ENCODE peak calls at places on chromosomes 1 and 21, in ten cellular contexts. V, H, E, D, G, Q, Z, S, K and N are unnamed samples.

GRCh38 chr1:109193653-109194590 is 19.8 kb upstream of the SARS1 start:
- DNase-seq in Q (no peak), S (no peak), E (no peak), K (peak; percentile 19), V (no peak), G (no peak), H (no peak), Z (peak; percentile 21), D (peak; percentile 67), N (no peak)

GRCh38 chr1:37393173-37393572 is 81.2 kb upstream of the ZC3H12A start:
- DNase-seq in H (no peak), G (no peak), Q (no peak), S (no peak), K (no peak), Z (no peak), V (no peak), D (no peak), E (no peak), N (no peak)

GRCh38 chr1:162070094-162070748 is 730 bp downstream of the NOS1AP start:
- DNase-seq in Q (peak; percentile 11), H (peak; percentile 62), E (no peak), Z (no peak), V (peak; percentile 88), G (no peak), S (no peak), D (peak; percentile 66), K (no peak), N (no peak)

GRCh38 chr1:241482761-241483250 is 36.7 kb downstream of the FH start:
- DNase-seq in H (no peak), K (peak; percentile 64), Z (no peak), S (no peak), G (no peak), D (no peak), V (no peak), E (peak; percentile 75), Q (no peak), N (no peak)

GRCh38 chr1:31228986-31229385 is 10.7 kb downstream of the NKAIN1 start:
- DNase-seq in Z (no peak), E (no peak), S (no peak), G (no peak), D (no peak), K (no peak), H (no peak), Q (no peak), V (no peak), N (no peak)

GRCh38 chr1:229383961-229384360 is 41.1 kb upstream of the CCSAP start:
- DNase-seq in K (no peak), V (no peak), E (no peak), Q (no peak), H (no peak), G (no peak), D (no peak), S (no peak), Z (no peak), N (no peak)

GRCh38 chr21:37916795-37917142 is 512 bp upstream of the KCNJ6 start:
- DNase-seq in E (no peak), G (no peak), V (no peak), H (no peak), Z (no peak), S (no peak), Q (no peak), K (no peak), D (no peak), N (no peak)

GRCh38 chr1:17834561-17835100 is 79.5 kb downstream of the ACTL8 start:
- DNase-seq in S (no peak), G (no peak), Z (no peak), K (no peak), V (no peak), E (no peak), D (no peak), Q (no peak), H (no peak), N (no peak)

GRCh38 chr1:204110894-204111633 is 38.1 kb downstream of the SOX13 start:
- DNase-seq in K (no peak), V (no peak), Z (no peak), Q (no peak), E (no peak), D (no peak), G (no peak), S (no peak), H (no peak), N (no peak)

GRCh38 chr1:51543877-51544276 is 24.8 kb upstream of the EPS15 start:
- DNase-seq in K (no peak), Z (no peak), S (no peak), D (no peak), E (no peak), H (no peak), G (no peak), Q (no peak), V (no peak), N (no peak)

GRCh38 chr1:25645641-25646400 is 29.2 kb downstream of the MAN1C1 start:
- DNase-seq in H (no peak), V (peak; percentile 39), Z (no peak), D (no peak), S (no peak), K (no peak), Q (no peak), E (no peak), G (no peak), N (no peak)

GRCh38 chr1:206895320-206895719 is 1.9 kb upstream of the IL24 start:
- DNase-seq in H (no peak), G (no peak), S (no peak), Q (no peak), K (no peak), Z (no peak), V (no peak), E (no peak), D (no peak), N (no peak)

DNA sequence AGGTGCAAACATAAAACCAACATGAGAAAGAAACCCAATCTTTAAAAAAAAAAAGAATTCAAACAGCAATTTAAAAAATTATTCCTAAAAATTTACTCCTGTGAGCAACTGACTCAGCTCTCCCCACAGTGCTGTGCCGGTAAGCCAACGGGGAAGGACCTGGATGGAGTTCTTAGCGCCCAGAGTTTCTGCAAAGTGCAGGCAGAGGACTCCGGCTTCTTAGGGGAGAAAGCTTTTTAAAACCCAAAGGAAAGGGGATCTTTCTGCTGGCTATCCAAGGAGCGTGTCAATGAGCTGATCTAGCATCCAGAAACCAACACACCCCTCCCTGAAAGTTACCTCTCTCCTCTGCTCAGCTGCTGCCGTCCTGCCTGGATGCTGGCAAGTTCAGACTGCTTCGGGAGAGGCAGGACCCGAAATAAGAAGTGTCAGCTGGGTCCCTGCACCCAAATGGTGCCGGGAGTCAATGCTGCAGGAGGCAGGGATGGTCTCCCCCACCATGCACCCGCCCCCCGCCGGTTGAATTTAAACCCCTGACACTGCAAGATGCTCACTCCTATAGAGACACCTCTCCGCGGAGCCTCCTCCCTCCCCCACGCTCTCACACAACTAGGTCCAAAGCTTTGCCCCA is 32.2 kb upstream of the H6PD start:
- DNase-seq in Z (no peak), E (no peak), V (no peak), Q (no peak), G (no peak), S (no peak), K (no peak), H (no peak), D (no peak), N (no peak)
- H3K27ac ChIP-seq in Z (no peak overlapping the region), E (no peak overlapping the region), V (no peak overlapping the region), Q (no peak overlapping the region), G (no peak overlapping the region), S (no peak overlapping the region), K (no peak overlapping the region), H (no peak overlapping the region), D (no peak overlapping the region), N (no peak overlapping the region)

GRCh38 chr1:1091344-1092148 is 17.4 kb upstream of the RNF223 start:
- DNase-seq in Z (no peak), K (no peak), D (peak; percentile 6), H (no peak), S (no peak), E (no peak), Q (no peak), G (peak; percentile 16), V (no peak), N (no peak)

GRCh38 chr1:1090424-1091343 is 16.6 kb upstream of the RNF223 start:
- DNase-seq in Q (peak; percentile 8), V (no peak), H (no peak), K (no peak), D (peak; percentile 7), G (peak; percentile 15), Z (no peak), E (no peak), S (no peak), N (no peak)

GRCh38 chr1:1088036-1088800 is 14.1 kb upstream of the RNF223 start:
- DNase-seq in S (no peak), V (no peak), H (no peak), G (no peak), E (no peak), K (no peak), Q (peak; percentile 5), D (peak; percentile 7), Z (no peak), N (no peak)

GRCh38 chr1:1088801-1089680 is 14.9 kb upstream of the RNF223 start:
- DNase-seq in Q (no peak), S (no peak), K (no peak), V (no peak), Z (no peak), G (no peak), D (peak; percentile 5), H (no peak), E (no peak), N (no peak)

DNA sequence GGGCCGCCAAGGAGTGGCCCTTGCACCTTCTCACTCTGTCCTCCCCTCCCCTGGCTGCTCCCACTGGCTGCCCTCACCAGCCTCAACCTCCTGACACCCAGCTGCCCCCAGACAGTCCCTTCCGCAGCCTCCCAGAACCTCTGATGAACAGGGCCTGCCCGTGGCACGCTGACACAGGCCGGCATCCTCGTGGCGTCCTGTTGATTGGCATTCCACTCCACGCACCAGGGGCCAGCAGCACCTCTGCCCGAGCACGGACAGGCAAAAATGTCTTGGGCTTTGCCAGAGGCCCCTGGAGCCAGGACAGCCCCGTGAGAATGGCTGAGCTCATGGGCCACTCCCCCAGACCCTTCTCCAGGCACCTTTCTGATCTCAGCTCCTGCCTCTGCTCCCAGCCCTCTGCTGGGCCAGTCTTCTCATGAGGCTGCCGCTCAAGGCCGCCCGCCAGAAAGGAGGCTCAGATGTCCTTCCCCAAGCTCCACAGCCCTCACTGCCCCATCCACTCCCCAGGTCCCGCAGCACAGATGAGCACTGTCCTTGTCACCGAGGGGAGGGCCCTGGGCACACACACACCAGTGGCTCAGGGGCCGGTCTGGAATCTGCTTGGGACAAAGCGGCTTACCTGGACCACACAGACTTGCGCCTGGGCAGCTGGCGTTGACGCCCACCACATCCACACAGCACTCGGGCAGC is 15.8 kb upstream of the RNF223 start:
- DNase-seq in V (no peak), K (no peak), E (no peak), Z (no peak), G (no peak), S (no peak), H (no peak), Q (peak; percentile 7), D (peak; percentile 5), N (no peak)
- H3K4me3 ChIP-seq in V (no peak overlapping the region), K (no peak overlapping the region), E (no peak overlapping the region), Z (no peak overlapping the region), G (no peak overlapping the region), S (no peak overlapping the region), H (no peak overlapping the region), Q (no peak overlapping the region), D (no peak overlapping the region), N (no peak overlapping the region)

GRCh38 chr1:96721382-96722160 is at the start of gene PTBP2:
- DNase-seq in S (peak; percentile 75), Z (peak; percentile 71), K (peak; percentile 84), Q (peak; percentile 63), E (peak; percentile 69), H (peak; percentile 86), D (peak; percentile 84), V (peak; percentile 96), G (peak; percentile 88), N (peak; percentile 49)
- TF ChIP-seq POLR2A in S (peak; percentile 61), Z (peak; percentile 41), K (no peak), Q (peak; percentile 37), E (peak; percentile 74), H (peak; percentile 56), D (peak; percentile 16), V (no peak), G (no peak), N (peak; percentile 47)

GRCh38 chr1:21270086-21270689 is 20.1 kb downstream of the ECE1 start:
- DNase-seq in G (peak; percentile 71), V (no peak), Z (peak; percentile 83), K (peak; percentile 84), E (peak; percentile 52), S (peak; percentile 71), Q (peak; percentile 44), H (peak; percentile 86), D (peak; percentile 82), N (no peak)
- H3K27ac ChIP-seq in G (peak overlapping the region; percentile 55), V (no peak overlapping the region), Z (no peak overlapping the region), K (no peak overlapping the region), E (no peak overlapping the region), S (no peak overlapping the region), Q (no peak overlapping the region), H (peak overlapping the region; percentile 2), D (no peak overlapping the region), N (no peak overlapping the region)